ENCODE peak calls at places on chromosomes 13 and 19, in five cellular contexts. F is astrocyte of the cerebellum, X is GOT3, S is memory B cell, D is LHCN-M2. U is an unnamed sample.

GRCh38 chr13:60335531-60335930 is 61.5 kb upstream of the TDRD3 start:
- DNase-seq in F (no peak), X (no peak), S (no peak), D (peak; percentile 10), U (no peak)

GRCh38 chr13:39037410-39037879 is 444 bp downstream of the PROSER1 start:
- DNase-seq in F (no peak), X (no peak), S (no peak), D (no peak), U (no peak)

GRCh38 chr13:44088911-44089851 is 209.5 kb downstream of the LACC1 start:
- DNase-seq in F (no peak), X (no peak), S (no peak), D (peak; percentile 32), U (no peak)

GRCh38 chr13:32581177-32581786 is 5.0 kb upstream of the PDS5B start:
- DNase-seq in F (no peak), X (no peak), S (no peak), D (peak; percentile 36), U (no peak)

GRCh38 chr19:30281903-30282302 is 90.3 kb upstream of the ZNF536 start:
- DNase-seq in F (no peak), X (no peak), S (no peak), D (no peak), U (no peak)

GRCh38 chr19:18672606-18673337 is 10.7 kb upstream of the CRTC1 start:
- DNase-seq in F (peak; percentile 29), X (no peak), S (no peak), D (no peak), U (no peak)

GRCh38 chr19:2059422-2060201 is 8.6 kb upstream of the MKNK2 start:
- DNase-seq in F (no peak), X (no peak), S (no peak), D (peak; percentile 68), U (no peak)

GRCh38 chr13:109782066-109782822 is 4.1 kb downstream of the IRS2 start:
- DNase-seq in F (no peak), X (no peak), S (no peak), D (no peak), U (no peak)

GRCh38 chr13:31923134-31923763 is 108.3 kb upstream of the FRY start:
- DNase-seq in F (no peak), X (no peak), S (no peak), D (no peak), U (no peak)

GRCh38 chr13:38535271-38535670 is 151.6 kb upstream of the FREM2 start:
- DNase-seq in F (no peak), X (no peak), S (no peak), D (no peak), U (no peak)

GRCh38 chr13:59877933-59878332 is 285.8 kb downstream of the DIAPH3 start:
- DNase-seq in F (no peak), X (no peak), S (no peak), D (no peak), U (no peak)

GRCh38 chr13:99214232-99214631 is 13.6 kb downstream of the UBAC2 start:
- DNase-seq in F (no peak), X (no peak), S (no peak), D (no peak), U (no peak)

GRCh38 chr13:102872131-102872530 is 26.3 kb downstream of the ERCC5 start:
- DNase-seq in F (no peak), X (no peak), S (no peak), D (peak; percentile 72), U (no peak)

GRCh38 chr13:53250272-53250875 is 221.8 kb downstream of the OLFM4 start:
- DNase-seq in F (peak; percentile 64), X (no peak), S (no peak), D (peak; percentile 64), U (peak; percentile 11)

GRCh38 chr13:37656247-37656940 is 57.8 kb upstream of the POSTN start:
- DNase-seq in F (peak; percentile 38), X (peak; percentile 49), S (no peak), D (peak; percentile 90), U (no peak)

GRCh38 chr13:113664751-113665581 is 2.1 kb upstream of the GRK1 start:
- DNase-seq in F (no peak), X (no peak), S (no peak), D (no peak), U (no peak)

GRCh38 chr19:15378529-15379082 is 981 bp downstream of the AKAP8 start:
- DNase-seq in F (no peak), X (no peak), S (peak; percentile 39), D (peak; percentile 58), U (peak; percentile 36)

GRCh38 chr19:4557186-4557970 is 2.1 kb downstream of the SEMA6B start:
- DNase-seq in F (no peak), X (no peak), S (no peak), D (no peak), U (no peak)

GRCh38 chr13:108915095-108915633 is 285.8 kb downstream of the MYO16 start:
- DNase-seq in F (peak; percentile 26), X (no peak), S (no peak), D (peak; percentile 26), U (no peak)

GRCh38 chr19:2410023-2410422 is 17.4 kb downstream of the TIMM13 start:
- DNase-seq in F (no peak), X (no peak), S (no peak), D (no peak), U (no peak)

GRCh38 chr19:11378319-11379189 is 4.1 kb downstream of the SWSAP1 start:
- DNase-seq in F (no peak), X (no peak), S (no peak), D (peak; percentile 81), U (no peak)

GRCh38 chr19:42469311-42470239 is 26.8 kb upstream of the CXCL17 start:
- DNase-seq in F (no peak), X (no peak), S (no peak), D (peak; percentile 47), U (no peak)

U was measured in activated CD4-positive, alpha-beta T cell treated with anti-CD3 and anti-CD28 coated beads for 24 hours.